ENCODE peak calls at places on chromosomes 5 and 9, in five cellular contexts. V, Q, E, K and B are unnamed samples.

GRCh38 chr5:39714036-39714698 is 289.4 kb upstream of the DAB2 start:
- DNase-seq in E (peak; percentile 71), V (no peak), Q (no peak), K (no peak), B (peak; percentile 70)

GRCh38 chr5:115100556-115100955 is 69.2 kb downstream of the TRIM36 start:
- DNase-seq in Q (peak; percentile 68), E (peak; percentile 10), V (no peak), K (no peak), B (peak; percentile 16)

GRCh38 chr5:170482511-170482910 is 21.3 kb upstream of the KCNIP1 start:
- DNase-seq in Q (no peak), K (no peak), E (no peak), V (no peak), B (no peak)

GRCh38 chr9:132181796-132182521 is 20.1 kb downstream of the NTNG2 start:
- DNase-seq in Q (no peak), E (no peak), V (no peak), K (no peak), B (no peak)

GRCh38 chr5:134492568-134492967 is 32.9 kb upstream of the JADE2 start:
- DNase-seq in K (no peak), Q (no peak), E (no peak), V (no peak), B (no peak)

GRCh38 chr9:137621131-137621757 is 2.4 kb downstream of the EHMT1 start:
- DNase-seq in V (no peak), K (peak; percentile 43), Q (no peak), E (peak; percentile 36), B (peak; percentile 33)

GRCh38 chr5:60403343-60404006 is 296.5 kb downstream of the DEPDC1B start:
- DNase-seq in Q (no peak), V (no peak), K (no peak), E (no peak), B (no peak)

GRCh38 chr9:126937444-126937843 is 22.9 kb downstream of the RALGPS1 start:
- DNase-seq in K (no peak), V (no peak), E (no peak), Q (no peak), B (no peak)

GRCh38 chr5:36611520-36612274 is 5.3 kb downstream of the SLC1A3 start:
- DNase-seq in Q (no peak), E (no peak), V (no peak), K (no peak), B (no peak)